ENCODE peak calls at places on chromosomes 3 and 15, in five cellular contexts. O is SK-N-SH, S is mammary epithelial cell, T is T-helper 2 cell, A is NAMALWA. G is an unnamed sample.

GRCh38 chr3:122560680-122561079 is 3.4 kb downstream of the PARP9 start:
- DNase-seq in A (peak), O (peak), S (peak), T (peak), G (no peak)

GRCh38 chr3:119700920-119701734 is 1.7 kb upstream of the CFAP91 start:
- DNase-seq in T (no peak), S (no peak), O (no peak), A (no peak), G (no peak)

GRCh38 chr3:190534386-190534785 is 20.5 kb downstream of the IL1RAP start:
- DNase-seq in T (no peak), S (peak), A (no peak), O (no peak), G (no peak)

GRCh38 chr15:68578960-68579935 is at the start of gene CORO2B:
- DNase-seq in S (peak), A (no peak), T (no peak), O (peak), G (peak)

GRCh38 chr3:73314182-73314951 is 252.9 kb downstream of the EBLN2 start:
- DNase-seq in O (no peak), S (no peak), T (no peak), A (no peak), G (no peak)

GRCh38 chr15:72934921-72935320 is 117.3 kb upstream of the NEO1 start:
- DNase-seq in A (no peak), S (no peak), O (no peak), T (no peak), G (no peak)

GRCh38 chr3:185225523-185225922 is 28.3 kb downstream of the EHHADH start:
- DNase-seq in O (no peak), A (no peak), S (peak), T (no peak), G (no peak)

GRCh38 chr3:136617123-136617700 is 135.0 kb downstream of the STAG1 start:
- DNase-seq in O (no peak), S (no peak), T (no peak), A (no peak), G (no peak)

GRCh38 chr15:89772933-89773583 is 3.1 kb upstream of the MESP2 start:
- DNase-seq in T (no peak), A (peak), S (peak), O (peak), G (no peak)

GRCh38 chr3:141782386-141782932 is 19.3 kb downstream of the GRK7 start:
- DNase-seq in S (peak), O (no peak), T (no peak), A (no peak), G (no peak)

GRCh38 chr3:49357466-49358216 is 512 bp downstream of the GPX1 start:
- DNase-seq in S (peak), A (no peak), T (peak), O (peak), G (peak)

GRCh38 chr3:129723558-129724324 is 117.3 kb upstream of the PLXND1 start:
- DNase-seq in S (peak), A (no peak), T (no peak), O (no peak), G (peak)

GRCh38 chr3:160133757-160134156 is 91.5 kb upstream of the C3orf80 start:
- DNase-seq in T (no peak), A (no peak), S (peak), O (no peak), G (no peak)

GRCh38 chr3:161695811-161696210 is 199.2 kb downstream of the OTOL1 start:
- DNase-seq in A (no peak), T (no peak), O (no peak), S (no peak), G (no peak)